ENCODE peak calls at places on chromosomes 2 and 18, in five cellular contexts. E is cardiac fibroblast, H is pancreas, M is psoas muscle, G is head of caudate nucleus. W is an unnamed sample.

GRCh38 chr2:239846789-239847676 is 178.1 kb downstream of the NDUFA10 start:
- DNase-seq in E (no peak), H (no peak), M (no peak), G (no peak), W (peak)

GRCh38 chr2:64410673-64411072 is 43.3 kb upstream of the LGALSL start:
- DNase-seq in E (no peak), H (no peak), M (no peak), G (no peak), W (no peak)

GRCh38 chr2:40797115-40797514 is 345.2 kb upstream of the SLC8A1 start:
- DNase-seq in E (peak), H (peak), M (no peak), G (no peak), W (peak)

GRCh38 chr2:1591461-1591770 is 152.9 kb downstream of the PXDN start:
- DNase-seq in E (peak), H (no peak), M (peak), G (no peak), W (no peak)

GRCh38 chr18:22830511-22830910 is 102.6 kb upstream of the RBBP8 start:
- DNase-seq in E (no peak), H (no peak), M (no peak), G (no peak), W (no peak)

GRCh38 chr2:130972410-130972809 is 120.8 kb downstream of the FAM168B start:
- DNase-seq in E (no peak), H (no peak), M (no peak), G (no peak), W (no peak)

GRCh38 chr2:163686289-163686688 is 49.5 kb downstream of the FIGN start:
- DNase-seq in E (no peak), H (no peak), M (no peak), G (no peak), W (no peak)

GRCh38 chr2:55159037-55159651 is 72.9 kb downstream of the CLHC1 start:
- DNase-seq in E (no peak), H (peak), M (peak), G (no peak), W (no peak)

GRCh38 chr2:109453596-109453995 is 160.2 kb downstream of the SEPTIN10 start:
- DNase-seq in E (no peak), H (no peak), M (no peak), G (no peak), W (no peak)

GRCh38 chr2:9552491-9553178 is 3.0 kb downstream of the ADAM17 start:
- DNase-seq in E (peak), H (no peak), M (no peak), G (no peak), W (no peak)

GRCh38 chr2:10039658-10040410 is 3.5 kb upstream of the KLF11 start:
- DNase-seq in E (no peak), H (peak), M (peak), G (peak), W (no peak)

GRCh38 chr2:202104286-202104870 is 31.3 kb downstream of the KIAA2012 start:
- DNase-seq in E (peak), H (no peak), M (no peak), G (peak), W (no peak)

GRCh38 chr2:233476651-233477547 is 89.7 kb downstream of the USP40 start:
- DNase-seq in E (no peak), H (no peak), M (no peak), G (no peak), W (no peak)

GRCh38 chr2:231187736-231188505 is 10.5 kb upstream of the ARMC9 start:
- DNase-seq in E (peak), H (peak), M (peak), G (no peak), W (no peak)